ENCODE peak calls at places on chromosomes 3 and 15, in four cellular contexts. P is astrocyte of the spinal cord; T is stimulated activated CD4-positive, alpha-beta T cell treated with anti-CD3 and anti-CD28 coated beads, TNF-alpha, amount 100 ng/mL, for 24 hours; R is smooth muscle cell of the brain vasculature. B is an unnamed sample.

GRCh38 chr3:27659279-27660021 is 62.7 kb downstream of the EOMES start:
- DNase-seq in P (peak), T (no peak), R (no peak), B (peak)

GRCh38 chr15:58773024-58773423 is 1.9 kb downstream of the MINDY2 start:
- DNase-seq in P (no peak), T (no peak), R (no peak), B (no peak)

GRCh38 chr15:39304931-39305728 is 275.7 kb upstream of the THBS1 start:
- DNase-seq in P (no peak), T (no peak), R (no peak), B (no peak)

GRCh38 chr15:59991919-59992318 is 12.2 kb upstream of the FOXB1 start:
- DNase-seq in P (no peak), T (no peak), R (no peak), B (no peak)

GRCh38 chr3:14434105-14434504 is 31.7 kb downstream of the SLC6A6 start:
- DNase-seq in P (peak), T (no peak), R (no peak), B (no peak)

GRCh38 chr3:126567696-126568438 is 9.1 kb upstream of the C3orf22 start:
- DNase-seq in P (no peak), T (no peak), R (no peak), B (no peak)

GRCh38 chr3:75101329-75102147 is 487.1 kb upstream of the CNTN3 start:
- DNase-seq in P (no peak), T (no peak), R (no peak), B (no peak)

GRCh38 chr3:126434931-126435411 is 40.3 kb downstream of the CFAP100 start:
- DNase-seq in P (no peak), T (no peak), R (no peak), B (no peak)

GRCh38 chr3:183807881-183808280 is 17.5 kb downstream of the MAP6D1 start:
- DNase-seq in P (no peak), T (no peak), R (no peak), B (no peak)

GRCh38 chr15:99165020-99165790 is 60.3 kb downstream of the SYNM start:
- DNase-seq in P (no peak), T (no peak), R (no peak), B (no peak)

GRCh38 chr15:25675396-25675795 is 187.7 kb downstream of the ATP10A start:
- DNase-seq in P (no peak), T (no peak), R (no peak), B (no peak)

GRCh38 chr3:123375014-123375940 is 73.6 kb downstream of the ADCY5 start:
- DNase-seq in P (no peak), T (no peak), R (no peak), B (no peak)

GRCh38 chr15:38563723-38564519 is 693 bp downstream of the RASGRP1 start:
- DNase-seq in P (peak), T (peak), R (no peak), B (peak)

GRCh38 chr3:182342252-182342651 is 451.1 kb upstream of the ATP11B start:
- DNase-seq in P (no peak), T (no peak), R (no peak), B (no peak)

GRCh38 chr3:80338366-80338765 is 570.6 kb upstream of the ROBO1 start:
- DNase-seq in P (peak), T (no peak), R (no peak), B (no peak)